ENCODE peak calls at places on chromosomes 4 and X, in five cellular contexts. W, V, H, M and I are unnamed samples. For H3K27me3, the result is how much of the 10 kb centered on the place peaks cover.

GRCh38 chr4:96809563-96809962 is 969.7 kb downstream of the PDHA2 start:
- DNase-seq in W (no peak), V (no peak), H (no peak), M (no peak), I (no peak)

GRCh38 chr4:150583287-150584197 is 1.6 kb downstream of the MAB21L2 start:
- DNase-seq in W (peak), V (peak), H (peak), M (no peak), I (no peak)

GRCh38 chr4:110793890-110794588 is 171.2 kb upstream of the PITX2 start:
- DNase-seq in W (no peak), V (no peak), H (no peak), M (no peak), I (no peak)

GRCh38 chr4:6546681-6547447 is 28.1 kb upstream of the MAN2B2 start:
- DNase-seq in W (no peak), V (no peak), H (no peak), M (peak), I (no peak)

GRCh38 chrX:102154900-102155805 is 624 bp downstream of the BEX5 start:
- DNase-seq in W (no peak), V (peak), H (no peak), M (no peak), I (peak)

GRCh38 chrX:86349115-86349514 is 200.9 kb downstream of the DACH2 start:
- DNase-seq in W (no peak), V (no peak), H (no peak), M (no peak), I (no peak)

GRCh38 chr4:70632028-70632427 is 3.5 kb downstream of the ENAM start:
- DNase-seq in W (no peak), V (no peak), H (no peak), M (no peak), I (no peak)

GRCh38 chrX:80808854-80809493 is 703 bp downstream of the BRWD3 start:
- DNase-seq in W (no peak), V (peak), H (peak), M (peak), I (peak)

GRCh38 chr4:89162987-89163386 is 51.7 kb downstream of the TIGD2 start:
- DNase-seq in W (no peak), V (no peak), H (no peak), M (no peak), I (no peak)

DNA sequence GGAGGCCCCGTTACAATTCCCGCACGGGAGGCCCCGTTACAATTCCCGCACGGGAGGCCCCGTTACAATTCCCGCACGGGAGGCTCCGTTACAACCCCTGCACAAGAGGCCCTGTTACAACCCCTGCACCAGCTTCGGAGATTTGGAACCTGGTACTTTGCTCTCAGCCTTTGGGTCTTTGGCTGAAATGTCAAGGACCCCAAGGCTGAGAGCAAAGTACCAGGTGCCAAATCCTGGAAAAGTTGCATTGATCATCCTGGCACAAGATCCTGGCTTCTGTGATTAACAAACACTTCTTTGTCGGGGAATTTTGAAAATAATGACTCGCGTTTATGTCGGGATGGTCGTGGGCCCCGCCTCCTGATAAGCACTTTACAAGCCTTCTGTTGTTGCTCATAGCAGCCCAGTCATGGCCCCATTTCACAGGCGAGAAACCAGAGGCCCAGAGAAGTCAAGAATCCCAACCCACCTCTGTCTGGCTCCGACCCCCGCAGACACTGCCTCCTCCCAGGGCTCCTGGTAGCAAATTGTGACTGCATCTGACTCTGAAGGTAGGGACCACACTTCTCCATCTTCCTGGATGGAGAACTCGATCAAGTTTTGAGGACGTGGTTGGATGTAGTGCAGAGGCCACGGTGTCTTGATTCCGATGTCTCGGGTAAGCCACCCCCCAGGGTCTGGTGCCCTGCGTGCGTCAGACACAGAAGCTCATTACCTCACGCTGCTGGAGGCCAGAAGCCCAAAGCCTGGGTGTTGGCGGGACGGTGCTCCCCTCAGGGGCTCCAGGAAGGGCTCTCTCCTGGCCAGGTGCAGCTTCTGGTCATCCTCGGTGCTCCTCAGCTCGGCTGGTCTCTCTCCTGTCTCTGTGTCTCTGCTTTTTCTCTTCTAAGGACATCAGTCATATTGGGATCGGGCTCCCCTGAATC is 60.3 kb downstream of the ADRA2C start:
- DNase-seq in W (peak), V (no peak), H (no peak), M (no peak), I (no peak)
- H3K27me3 ChIP-seq in W (under half), V (under half), H (under half), M (under half), I (under half)

GRCh38 chr4:61200195-61200990 is at the start of gene ADGRL3:
- DNase-seq in W (peak), V (peak), H (peak), M (peak), I (peak)
- H3K4me3 ChIP-seq in W (peak), V (peak), H (peak), M (peak), I (peak)

DNA sequence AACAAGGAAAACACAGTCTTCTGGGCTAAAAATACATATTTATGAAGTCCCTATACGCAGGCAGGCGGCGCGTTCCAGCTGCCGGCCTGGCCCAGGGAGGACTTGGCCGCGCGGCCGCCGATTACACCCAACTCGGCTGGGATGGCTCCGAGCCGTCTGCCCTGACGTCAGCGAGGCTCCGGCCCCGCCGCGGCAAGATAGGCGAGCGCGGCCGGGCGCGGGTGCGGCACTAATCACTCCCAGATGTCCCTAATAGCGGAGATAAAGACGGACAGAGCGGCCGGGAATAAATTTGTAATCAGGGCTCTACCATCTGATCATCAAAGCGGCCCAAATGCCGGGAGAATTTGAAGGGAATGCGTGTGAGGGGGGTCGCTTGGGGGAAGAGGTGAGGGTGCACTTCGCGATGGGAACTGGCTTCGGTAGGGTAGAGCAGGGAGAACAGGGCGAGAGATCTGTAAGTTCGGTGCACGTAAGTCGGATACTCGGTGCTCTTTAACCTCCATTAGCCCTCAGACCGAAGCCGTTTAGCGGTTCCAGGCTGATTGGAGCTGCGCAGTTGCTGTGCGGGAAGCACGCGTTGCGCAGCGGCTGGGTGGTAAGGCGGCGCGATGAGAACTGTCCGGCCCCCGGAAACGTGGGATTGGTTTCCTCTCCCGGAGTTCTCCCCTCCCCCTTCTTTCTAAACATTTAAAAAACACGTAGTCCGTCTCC is 7.7 kb downstream of the HAND2 start:
- DNase-seq in W (no peak), V (peak), H (peak), M (peak), I (peak)
- H3K27me3 ChIP-seq in W (half or more), V (under half), H (under half), M (half or more), I (half or more)

DNA sequence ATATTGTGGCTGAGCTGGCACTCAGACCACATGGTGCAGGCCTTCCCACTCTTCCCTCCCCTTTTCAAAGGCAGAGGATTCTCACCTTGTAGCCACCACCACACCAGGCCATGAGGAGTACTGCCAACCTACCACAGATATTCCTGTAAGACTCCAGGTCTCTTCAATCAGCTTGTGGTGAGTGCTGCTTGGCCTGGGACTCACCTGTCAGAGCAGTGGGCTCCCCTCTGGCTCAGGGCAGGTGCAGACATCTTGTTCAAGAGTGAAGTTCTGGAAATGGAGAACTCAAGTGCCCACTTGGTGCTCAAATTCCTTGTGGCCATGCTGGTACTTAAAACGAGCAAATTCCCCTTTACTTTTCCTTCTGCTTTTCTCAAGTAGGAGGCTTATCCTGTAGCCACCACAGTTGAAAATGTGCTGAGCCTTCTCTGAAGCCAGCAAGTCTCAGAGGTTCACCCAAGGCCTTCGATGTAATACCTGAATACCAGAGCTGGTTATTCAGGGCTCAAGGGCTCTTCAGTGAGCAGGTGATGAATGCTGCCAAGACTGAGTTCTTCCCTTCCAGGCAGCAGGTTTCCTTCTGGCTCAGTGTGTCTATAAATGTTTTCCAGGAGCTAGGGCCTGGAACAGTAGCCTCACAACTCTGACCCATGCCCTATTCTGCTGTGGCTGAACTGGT is 212.9 kb downstream of the TEX13C start:
- DNase-seq in W (no peak), V (no peak), H (no peak), M (no peak), I (no peak)
- H3K4me3 ChIP-seq in W (no peak), V (no peak), H (no peak), M (no peak), I (no peak)

DNA sequence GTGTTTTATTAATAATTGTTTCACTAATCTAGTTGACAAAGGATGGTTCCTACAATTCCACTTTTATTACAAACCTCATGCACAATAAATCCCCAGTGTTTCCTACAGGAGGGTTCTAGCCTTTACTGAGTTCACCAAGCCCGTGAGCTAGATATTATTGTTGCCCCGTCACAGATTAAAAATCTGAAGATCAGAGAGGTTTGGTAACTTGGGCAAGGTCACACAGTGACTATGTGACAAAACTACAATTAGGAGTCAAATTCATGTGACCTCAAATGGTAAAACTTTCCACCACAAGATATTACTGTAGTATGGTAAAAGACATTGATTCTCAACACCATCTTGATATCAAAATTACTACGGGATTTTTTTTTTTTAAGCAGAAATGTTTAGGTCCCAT is 124.6 kb downstream of the BTC start:
- DNase-seq in W (no peak), V (no peak), H (no peak), M (no peak), I (no peak)
- H3K27me3 ChIP-seq in W (under half), V (under half), H (under half), M (under half), I (under half)